ENCODE peak calls at places on chromosomes 16 and 17, in eight cellular contexts. R, D, A, I, K, N, O and G are unnamed samples.

GRCh38 chr16:66423177-66423576 is 3.9 kb upstream of the BEAN1 start:
- DNase-seq in R (no peak), D (no peak), A (no peak), I (no peak), K (no peak), N (no peak), O (no peak), G (no peak)

GRCh38 chr17:7235693-7236665 is 1.7 kb upstream of the DVL2 start:
- DNase-seq in R (no peak), D (no peak), A (no peak), I (no peak), K (peak), N (no peak), O (no peak), G (no peak)

GRCh38 chr17:17859909-17860760 is 23.3 kb upstream of the SREBF1 start:
- DNase-seq in R (peak), D (peak), A (peak), I (peak), K (peak), N (peak), O (peak), G (peak)

GRCh38 chr17:72735089-72735488 is 357.4 kb downstream of the SLC39A11 start:
- DNase-seq in R (no peak), D (no peak), A (no peak), I (no peak), K (no peak), N (no peak), O (no peak), G (no peak)

GRCh38 chr16:73739049-73739769 is 557.4 kb upstream of the PSMD7 start:
- DNase-seq in R (no peak), D (no peak), A (no peak), I (no peak), K (peak), N (no peak), O (no peak), G (no peak)

GRCh38 chr17:77304746-77305473 is 164.1 kb downstream of the SEC14L1 start:
- DNase-seq in R (no peak), D (no peak), A (no peak), I (peak), K (no peak), N (no peak), O (no peak), G (no peak)

GRCh38 chr17:39927928-39928867 is 666 bp downstream of the LRRC3C start:
- DNase-seq in R (peak), D (no peak), A (peak), I (peak), K (no peak), N (no peak), O (peak), G (peak)

GRCh38 chr17:74110467-74110866 is 93.0 kb upstream of the RPL38 start:
- DNase-seq in R (no peak), D (peak), A (no peak), I (no peak), K (no peak), N (no peak), O (no peak), G (no peak)

GRCh38 chr17:4490637-4491061 is 8.0 kb upstream of the SPNS2 start:
- DNase-seq in R (no peak), D (no peak), A (no peak), I (no peak), K (peak), N (no peak), O (no peak), G (no peak)

GRCh38 chr17:27984816-27985215 is 57.7 kb upstream of the NLK start:
- DNase-seq in R (no peak), D (no peak), A (peak), I (no peak), K (no peak), N (no peak), O (no peak), G (no peak)

GRCh38 chr16:57920215-57920890 is 50.6 kb downstream of the CNGB1 start:
- DNase-seq in R (no peak), D (no peak), A (no peak), I (no peak), K (peak), N (no peak), O (no peak), G (no peak)

GRCh38 chr17:66420961-66421371 is 118.6 kb downstream of the PRKCA start:
- DNase-seq in R (no peak), D (no peak), A (no peak), I (no peak), K (peak), N (no peak), O (no peak), G (no peak)

GRCh38 chr17:63116967-63117366 is 150.9 kb downstream of the TANC2 start:
- DNase-seq in R (no peak), D (no peak), A (no peak), I (no peak), K (peak), N (no peak), O (no peak), G (no peak)

GRCh38 chr17:385195-385835 is 32.7 kb upstream of the RPH3AL start:
- DNase-seq in R (peak), D (no peak), A (peak), I (peak), K (peak), N (peak), O (no peak), G (peak)

GRCh38 chr16:48535831-48536599 is 74.0 kb downstream of the N4BP1 start:
- DNase-seq in R (no peak), D (no peak), A (peak), I (no peak), K (peak), N (peak), O (peak), G (no peak)

GRCh38 chr17:419073-419735 is 66.6 kb upstream of the RPH3AL start:
- DNase-seq in R (no peak), D (no peak), A (no peak), I (no peak), K (no peak), N (peak), O (no peak), G (no peak)

GRCh38 chr17:5785343-5785742 is 201.0 kb upstream of the NLRP1 start:
- DNase-seq in R (no peak), D (no peak), A (no peak), I (no peak), K (peak), N (no peak), O (no peak), G (no peak)

GRCh38 chr17:17884281-17885028 is 47.7 kb upstream of the SREBF1 start:
- DNase-seq in R (no peak), D (no peak), A (no peak), I (no peak), K (no peak), N (no peak), O (no peak), G (no peak)

GRCh38 chr16:76910931-76911330 is 280.1 kb upstream of the MON1B start:
- DNase-seq in R (no peak), D (no peak), A (no peak), I (no peak), K (peak), N (no peak), O (no peak), G (no peak)

GRCh38 chr17:64216030-64216384 is 47.1 kb downstream of the TEX2 start:
- DNase-seq in R (no peak), D (no peak), A (no peak), I (no peak), K (no peak), N (no peak), O (no peak), G (no peak)

GRCh38 chr17:28173801-28174200 is 131.3 kb downstream of the NLK start:
- DNase-seq in R (no peak), D (no peak), A (no peak), I (no peak), K (peak), N (no peak), O (no peak), G (no peak)

GRCh38 chr17:73566905-73567782 is 77.1 kb downstream of the SDK2 start:
- DNase-seq in R (no peak), D (no peak), A (no peak), I (no peak), K (no peak), N (peak), O (peak), G (no peak)

GRCh38 chr17:16048797-16049449 is 49.3 kb downstream of the TTC19 start:
- DNase-seq in R (no peak), D (no peak), A (no peak), I (no peak), K (no peak), N (no peak), O (no peak), G (no peak)

GRCh38 chr16:57185446-57185944 is 344 bp downstream of the PSME3IP1 start:
- DNase-seq in R (peak), D (peak), A (peak), I (peak), K (peak), N (no peak), O (no peak), G (peak)

GRCh38 chr17:52170963-52171572 is 12.6 kb upstream of the CA10 start:
- DNase-seq in R (peak), D (peak), A (no peak), I (no peak), K (peak), N (peak), O (no peak), G (no peak)

GRCh38 chr17:79090503-79091372 is 16.1 kb downstream of the ENGASE start:
- DNase-seq in R (peak), D (no peak), A (no peak), I (no peak), K (peak), N (no peak), O (peak), G (no peak)

GRCh38 chr16:53159781-53160436 is 105.1 kb downstream of the CHD9 start:
- DNase-seq in R (peak), D (no peak), A (no peak), I (no peak), K (peak), N (peak), O (peak), G (no peak)

GRCh38 chr16:54533856-54534490 is 247.4 kb upstream of the IRX3 start:
- DNase-seq in R (no peak), D (no peak), A (no peak), I (no peak), K (no peak), N (no peak), O (no peak), G (no peak)

GRCh38 chr16:54540525-54541180 is 254.1 kb upstream of the IRX3 start:
- DNase-seq in R (no peak), D (no peak), A (no peak), I (no peak), K (no peak), N (no peak), O (no peak), G (peak)

GRCh38 chr16:54542805-54543504 is 256.4 kb upstream of the IRX3 start:
- DNase-seq in R (no peak), D (no peak), A (no peak), I (no peak), K (no peak), N (no peak), O (no peak), G (no peak)

DNA sequence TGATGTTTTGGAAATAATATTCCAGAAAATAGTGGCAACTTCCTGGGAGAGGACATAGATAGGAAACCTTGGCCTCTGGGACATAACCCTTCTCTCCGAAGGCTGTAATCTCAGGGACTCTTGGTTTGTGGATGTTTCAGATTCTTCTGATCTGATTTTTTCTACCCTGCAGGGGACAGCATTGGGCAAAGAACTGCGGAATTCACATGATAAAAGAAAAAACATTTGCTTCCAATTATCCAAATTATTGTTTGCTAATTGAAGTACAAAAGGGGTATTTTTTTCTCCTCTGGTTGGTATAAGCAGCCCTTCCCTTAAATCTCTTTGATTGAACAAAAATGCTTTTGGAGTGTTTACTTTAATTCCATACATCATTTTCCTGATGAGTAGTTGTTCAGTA is 251.7 kb upstream of the IRX3 start:
- DNase-seq in R (no peak), D (no peak), A (no peak), I (no peak), K (no peak), N (no peak), O (no peak), G (no peak)
- TF ChIP-seq CTCF in R (no peak), D (peak), A (no peak), I (no peak), K (no peak), N (no peak), O (no peak), G (no peak)

DNA sequence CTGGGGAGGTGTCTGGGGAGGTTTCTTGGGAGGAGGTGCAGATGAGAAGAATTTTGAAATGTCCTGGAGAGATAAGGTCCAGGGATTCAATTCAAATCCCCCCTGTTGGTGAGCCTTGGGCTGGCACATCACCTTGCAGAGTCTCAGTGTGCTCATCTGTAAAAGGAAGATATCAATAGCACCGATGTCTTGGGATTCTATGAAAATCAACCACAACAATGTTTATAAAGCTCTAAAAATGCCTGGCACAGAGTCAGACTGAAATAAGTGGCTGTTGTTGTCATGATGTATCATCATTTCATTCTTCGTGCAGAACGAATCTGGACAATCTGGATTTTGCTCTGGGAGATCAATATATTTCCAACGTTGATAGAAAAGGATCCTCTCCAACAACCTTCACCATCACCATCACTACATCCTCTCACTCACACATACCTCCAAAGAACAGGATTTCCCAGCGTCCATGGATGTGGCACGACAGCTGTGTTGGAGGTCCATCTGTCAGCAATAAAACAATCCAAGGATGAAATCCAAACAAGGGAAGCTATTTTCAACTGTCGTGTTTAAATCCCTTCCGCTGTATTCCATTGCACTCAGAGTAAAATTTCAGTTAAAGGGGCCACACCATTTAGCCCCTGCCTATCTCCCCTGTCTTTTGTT is 393.6 kb upstream of the DYNLRB2 start:
- DNase-seq in R (no peak), D (no peak), A (no peak), I (no peak), K (no peak), N (no peak), O (no peak), G (no peak)
- TF ChIP-seq CTCF in R (no peak), D (no peak), A (no peak), I (no peak), K (no peak), N (no peak), O (no peak), G (no peak)

DNA sequence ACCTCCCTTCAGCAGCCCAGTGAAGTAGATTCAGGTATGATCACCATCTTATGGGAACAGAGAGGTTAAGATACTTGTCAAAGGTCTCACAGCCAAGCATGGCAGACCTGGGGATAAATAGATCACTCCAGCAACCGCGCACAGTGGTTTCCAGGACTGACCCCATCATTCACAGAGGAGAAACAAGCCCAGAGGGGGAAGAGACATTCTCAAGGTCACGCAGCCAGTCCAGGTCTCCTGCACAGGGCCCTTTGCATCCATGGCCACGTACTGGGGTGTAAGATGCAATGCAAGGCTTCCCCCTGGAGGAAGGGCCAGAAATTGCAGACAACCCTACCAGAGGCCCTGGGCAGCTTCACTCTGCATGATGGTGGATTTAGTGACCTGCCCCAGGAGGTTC is 19.9 kb downstream of the TLE7 start:
- DNase-seq in R (peak), D (peak), A (no peak), I (no peak), K (peak), N (peak), O (peak), G (no peak)
- TF ChIP-seq CTCF in R (no peak), D (peak), A (no peak), I (no peak), K (peak), N (peak), O (peak), G (no peak)

GRCh38 chr16:64627288-64627687 is 494.6 kb downstream of the CDH11 start:
- DNase-seq in R (no peak), D (no peak), A (no peak), I (no peak), K (peak), N (no peak), O (no peak), G (no peak)
- TF ChIP-seq CTCF in R (no peak), D (no peak), A (no peak), I (no peak), K (peak), N (no peak), O (no peak), G (no peak)

GRCh38 chr16:11915644-11916523 is at the start of gene GSPT1:
- DNase-seq in R (peak), D (peak), A (peak), I (peak), K (peak), N (peak), O (peak), G (peak)
- TF ChIP-seq CTCF in R (peak), D (no peak), A (peak), I (no peak), K (no peak), N (peak), O (peak), G (no peak)

GRCh38 chr17:30297715-30298114 is 6.0 kb upstream of the BLMH start:
- DNase-seq in R (no peak), D (no peak), A (no peak), I (no peak), K (no peak), N (no peak), O (no peak), G (no peak)

GRCh38 chr17:30300803-30301202 is 9.1 kb upstream of the BLMH start:
- DNase-seq in R (no peak), D (no peak), A (no peak), I (no peak), K (no peak), N (no peak), O (no peak), G (no peak)

GRCh38 chr17:30302241-30302640 is 10.5 kb upstream of the BLMH start:
- DNase-seq in R (no peak), D (no peak), A (no peak), I (no peak), K (no peak), N (no peak), O (no peak), G (no peak)

GRCh38 chr17:30296499-30297038 is 4.8 kb upstream of the BLMH start:
- DNase-seq in R (no peak), D (no peak), A (no peak), I (no peak), K (no peak), N (no peak), O (no peak), G (no peak)

GRCh38 chr17:30299000-30299399 is 7.3 kb upstream of the BLMH start:
- DNase-seq in R (no peak), D (no peak), A (no peak), I (no peak), K (peak), N (no peak), O (no peak), G (no peak)
- TF ChIP-seq CTCF in R (no peak), D (peak), A (no peak), I (no peak), K (peak), N (peak), O (peak), G (no peak)

GRCh38 chr16:50611332-50611934 is 63.2 kb downstream of the NKD1 start:
- DNase-seq in R (no peak), D (no peak), A (no peak), I (no peak), K (peak), N (no peak), O (no peak), G (no peak)
- TF ChIP-seq CTCF in R (no peak), D (no peak), A (no peak), I (no peak), K (no peak), N (peak), O (no peak), G (no peak)

GRCh38 chr16:64196444-64196843 is 925.4 kb downstream of the CDH11 start:
- DNase-seq in R (no peak), D (no peak), A (no peak), I (no peak), K (no peak), N (no peak), O (no peak), G (no peak)
- TF ChIP-seq CTCF in R (no peak), D (no peak), A (no peak), I (no peak), K (no peak), N (no peak), O (no peak), G (no peak)